ENCODE peak calls at places on chromosomes 7 and 10, in four cellular contexts. E, B, C and K are unnamed samples.

GRCh38 chr10:101888251-101888949 is 44.8 kb upstream of the KCNIP2 start:
- DNase-seq in E (peak), B (no peak), C (peak), K (no peak)

GRCh38 chr7:38753347-38753746 is 122.2 kb upstream of the AMPH start:
- DNase-seq in E (no peak), B (no peak), C (no peak), K (no peak)

GRCh38 chr7:6647080-6647479 is 10.0 kb downstream of the ZNF316 start:
- DNase-seq in E (no peak), B (no peak), C (no peak), K (no peak)

GRCh38 chr7:101265622-101266516 is 21.0 kb upstream of the FIS1 start:
- DNase-seq in E (no peak), B (no peak), C (no peak), K (no peak)

GRCh38 chr10:64261676-64262075 is 740.5 kb downstream of the REEP3 start:
- DNase-seq in E (no peak), B (no peak), C (no peak), K (no peak)

GRCh38 chr7:17941171-17941490 is 837 bp upstream of the SNX13 start:
- DNase-seq in E (peak), B (no peak), C (no peak), K (peak)

GRCh38 chr7:149071641-149072437 is 18.7 kb downstream of the ZNF786 start:
- DNase-seq in E (peak), B (peak), C (no peak), K (no peak)

GRCh38 chr7:150988230-150989226 is 2.3 kb upstream of the NOS3 start:
- DNase-seq in E (peak), B (peak), C (no peak), K (peak)

GRCh38 chr10:117441812-117442443 is 66.7 kb upstream of the PDZD8 start:
- DNase-seq in E (peak), B (peak), C (no peak), K (peak)

GRCh38 chr10:76117949-76118348 is 686.5 kb downstream of the LRMDA start:
- DNase-seq in E (no peak), B (no peak), C (no peak), K (peak)

GRCh38 chr7:109806548-109806947 is 1236.9 kb downstream of the DNAJB9 start:
- DNase-seq in E (no peak), B (no peak), C (no peak), K (no peak)

GRCh38 chr10:48451969-48452878 is 145.7 kb downstream of the MAPK8 start:
- DNase-seq in E (no peak), B (no peak), C (no peak), K (no peak)

GRCh38 chr10:77800320-77800719 is 126.2 kb downstream of the DLG5 start:
- DNase-seq in E (no peak), B (no peak), C (no peak), K (no peak)

GRCh38 chr7:86947956-86948355 is 111.5 kb downstream of the ELAPOR2 start:
- DNase-seq in E (no peak), B (no peak), C (no peak), K (no peak)

GRCh38 chr10:117967149-117967548 is 79.6 kb downstream of the RAB11FIP2 start:
- DNase-seq in E (no peak), B (no peak), C (no peak), K (no peak)

GRCh38 chr7:100894860-100895700 is 608 bp downstream of the ACHE start:
- DNase-seq in E (no peak), B (peak), C (no peak), K (no peak)

GRCh38 chr10:8659982-8660381 is 605.5 kb downstream of the GATA3 start:
- DNase-seq in E (no peak), B (no peak), C (no peak), K (no peak)

GRCh38 chr10:75399461-75400162 is 2.0 kb downstream of the ZNF503 start:
- DNase-seq in E (peak), B (peak), C (no peak), K (peak)

GRCh38 chr10:5573968-5574641 is 49.3 kb downstream of the CALML3 start:
- DNase-seq in E (peak), B (peak), C (no peak), K (no peak)

GRCh38 chr7:31633894-31634494 is 53.0 kb upstream of the PPP1R17 start:
- DNase-seq in E (peak), B (peak), C (no peak), K (peak)

GRCh38 chr7:50534690-50535290 is 30.4 kb downstream of the DDC start:
- DNase-seq in E (no peak), B (peak), C (no peak), K (peak)

GRCh38 chr7:33039257-33039904 is 23.2 kb downstream of the NT5C3A start:
- DNase-seq in E (peak), B (no peak), C (no peak), K (peak)

GRCh38 chr10:29067161-29067560 is 221.7 kb upstream of the LYZL1 start:
- DNase-seq in E (no peak), B (no peak), C (no peak), K (peak)

GRCh38 chr10:25766687-25767221 is 167.3 kb upstream of the MYO3A start:
- DNase-seq in E (no peak), B (no peak), C (no peak), K (no peak)

GRCh38 chr7:46034056-46034768 is 113.1 kb upstream of the IGFBP3 start:
- DNase-seq in E (no peak), B (no peak), C (no peak), K (peak)

GRCh38 chr7:33807779-33808482 is 97.4 kb upstream of the BMPER start:
- DNase-seq in E (peak), B (peak), C (no peak), K (peak)

GRCh38 chr10:27998178-27998953 is 513 bp downstream of the ODAD2 start:
- DNase-seq in E (no peak), B (no peak), C (no peak), K (peak)

GRCh38 chr10:19592276-19592675 is 224.0 kb upstream of the PLXDC2 start:
- DNase-seq in E (no peak), B (no peak), C (no peak), K (no peak)

GRCh38 chr7:1647961-1648631 is 22.0 kb upstream of the ELFN1 start:
- DNase-seq in E (no peak), B (peak), C (no peak), K (no peak)

GRCh38 chr7:14228341-14228740 is 238.9 kb upstream of the ETV1 start:
- DNase-seq in E (no peak), B (no peak), C (no peak), K (no peak)

GRCh38 chr10:120970595-120971529 is 119.7 kb downstream of the WDR11 start:
- DNase-seq in E (no peak), B (no peak), C (no peak), K (no peak)

GRCh38 chr7:111499027-111499426 is 63.3 kb downstream of the IMMP2L start:
- DNase-seq in E (no peak), B (no peak), C (no peak), K (peak)

GRCh38 chr7:34675749-34676374 is 17.8 kb downstream of the NPSR1 start:
- DNase-seq in E (peak), B (peak), C (peak), K (peak)

GRCh38 chr10:28391283-28391682 is 88.4 kb upstream of the MPP7 start:
- DNase-seq in E (no peak), B (no peak), C (no peak), K (no peak)

GRCh38 chr7:7595451-7595850 is 28.8 kb downstream of the MIOS start:
- DNase-seq in E (no peak), B (no peak), C (no peak), K (peak)

GRCh38 chr7:16028651-16029050 is 342.2 kb upstream of the MEOX2 start:
- DNase-seq in E (no peak), B (no peak), C (no peak), K (no peak)

GRCh38 chr10:114374141-114374791 is 30.0 kb downstream of the AFAP1L2 start:
- DNase-seq in E (no peak), B (peak), C (no peak), K (no peak)

GRCh38 chr10:95306851-95307250 is 16.0 kb upstream of the PDLIM1 start:
- DNase-seq in E (no peak), B (no peak), C (no peak), K (no peak)

GRCh38 chr7:134699021-134699818 is 52.6 kb downstream of the BPGM start:
- DNase-seq in E (no peak), B (no peak), C (no peak), K (no peak)

GRCh38 chr10:94219829-94220228 is 142.9 kb downstream of the NOC3L start:
- DNase-seq in E (no peak), B (no peak), C (no peak), K (peak)
- TF ChIP-seq CTCF in E (no peak), B (no peak), C (no peak), K (no peak)

GRCh38 chr7:28346972-28347371 is 65.3 kb upstream of the CREB5 start:
- DNase-seq in E (no peak), B (no peak), C (no peak), K (peak)

GRCh38 chr7:28347964-28348363 is 64.4 kb upstream of the CREB5 start:
- DNase-seq in E (no peak), B (no peak), C (no peak), K (peak)

GRCh38 chr7:28348631-28349030 is 63.7 kb upstream of the CREB5 start:
- DNase-seq in E (no peak), B (no peak), C (no peak), K (no peak)

GRCh38 chr7:28347462-28347861 is 64.9 kb upstream of the CREB5 start:
- DNase-seq in E (no peak), B (no peak), C (no peak), K (peak)

GRCh38 chr7:28346256-28346655 is 66.1 kb upstream of the CREB5 start:
- DNase-seq in E (no peak), B (no peak), C (no peak), K (no peak)
- H3K4me3 ChIP-seq in E (no peak), B (no peak), C (no peak), K (no peak)

GRCh38 chr7:132182992-132183391 is 393.3 kb downstream of the PLXNA4 start:
- DNase-seq in E (no peak), B (no peak), C (no peak), K (no peak)

GRCh38 chr7:132180481-132180880 is 395.8 kb downstream of the PLXNA4 start:
- DNase-seq in E (no peak), B (no peak), C (no peak), K (no peak)

GRCh38 chr7:132183822-132184380 is 392.4 kb downstream of the PLXNA4 start:
- DNase-seq in E (no peak), B (no peak), C (no peak), K (no peak)

GRCh38 chr7:132181371-132181770 is 394.9 kb downstream of the PLXNA4 start:
- DNase-seq in E (no peak), B (no peak), C (no peak), K (no peak)

GRCh38 chr7:132181946-132182685 is 394.2 kb downstream of the PLXNA4 start:
- DNase-seq in E (no peak), B (no peak), C (no peak), K (no peak)
- TF ChIP-seq CTCF in E (no peak), B (no peak), C (no peak), K (no peak)

GRCh38 chr10:62691331-62691730 is 113.2 kb upstream of the ADO start:
- DNase-seq in E (no peak), B (no peak), C (no peak), K (no peak)
- H3K4me3 ChIP-seq in E (no peak), B (no peak), C (no peak), K (no peak)

GRCh38 chr7:99625961-99626360 is 9.2 kb downstream of the ZSCAN25 start:
- DNase-seq in E (no peak), B (no peak), C (no peak), K (no peak)
- TF ChIP-seq CTCF in E (no peak), B (no peak), C (no peak), K (no peak)

GRCh38 chr10:14588084-14588937 is 186.4 kb downstream of the FAM107B start:
- DNase-seq in E (peak), B (no peak), C (no peak), K (peak)
- H3K4me3 ChIP-seq in E (peak), B (no peak), C (no peak), K (no peak)

GRCh38 chr7:116271980-116272886 is 61.9 kb downstream of the TES start:
- DNase-seq in E (peak), B (no peak), C (no peak), K (peak)

GRCh38 chr7:116277070-116277469 is 66.7 kb downstream of the TES start:
- DNase-seq in E (no peak), B (no peak), C (no peak), K (no peak)

GRCh38 chr7:116273918-116274301 is 63.6 kb downstream of the TES start:
- DNase-seq in E (no peak), B (no peak), C (no peak), K (no peak)

GRCh38 chr7:116271161-116271979 is 61.0 kb downstream of the TES start:
- DNase-seq in E (no peak), B (no peak), C (no peak), K (peak)

DNA sequence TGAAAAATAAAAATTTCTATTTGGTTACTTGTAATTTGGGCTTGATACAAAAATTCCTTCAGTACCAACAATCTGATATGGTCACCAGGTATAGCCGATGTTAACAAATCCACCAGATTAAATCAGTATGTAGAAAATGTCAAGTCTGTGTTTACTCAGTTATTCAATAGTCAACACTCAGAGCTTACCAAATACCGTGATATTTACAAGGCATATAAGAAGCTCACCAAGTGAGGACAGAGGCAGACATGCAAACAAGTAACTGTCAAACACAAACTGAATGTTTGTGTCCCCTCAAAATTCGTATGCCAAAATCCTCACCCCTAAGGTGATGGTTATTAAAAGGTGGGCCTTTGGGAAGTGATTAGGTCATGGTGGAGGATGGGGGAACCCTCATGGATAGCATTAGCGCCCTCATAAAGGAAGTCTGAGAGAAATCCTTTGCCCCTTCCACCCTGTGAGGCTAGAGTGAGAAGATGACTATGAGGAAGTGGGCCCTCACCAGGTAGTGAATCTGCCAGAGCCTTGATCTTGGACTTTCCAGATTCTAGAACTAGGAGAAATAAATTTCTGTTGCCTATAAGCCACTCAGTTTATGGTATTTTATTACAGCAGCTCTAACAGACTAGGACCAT is 63.1 kb downstream of the TES start:
- DNase-seq in E (no peak), B (no peak), C (no peak), K (no peak)
- TF ChIP-seq CTCF in E (no peak), B (no peak), C (no peak), K (no peak)

GRCh38 chr10:132330486-132330833 is 1.5 kb upstream of the LRRC27 start:
- DNase-seq in E (no peak), B (no peak), C (no peak), K (no peak)
- H3K4me3 ChIP-seq in E (peak), B (peak), C (peak), K (peak)

DNA sequence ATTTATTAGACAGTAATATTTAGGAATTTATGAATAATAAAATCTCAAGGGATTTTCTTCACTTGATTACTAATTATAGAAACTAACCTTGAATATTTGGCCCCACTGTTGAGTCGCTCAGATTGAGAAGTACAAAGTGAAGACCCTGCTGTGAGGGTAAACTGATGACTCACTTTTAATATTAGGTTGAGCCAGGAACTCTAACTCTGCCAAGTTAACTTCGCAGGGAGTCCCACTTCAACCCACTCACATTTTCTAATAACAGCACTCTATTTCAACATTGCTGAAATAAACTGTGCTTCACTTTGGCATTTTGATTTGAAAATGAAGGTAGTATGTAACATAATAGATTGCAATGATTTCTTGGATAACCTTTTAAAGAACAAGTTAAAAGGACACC is 200.7 kb downstream of the POLR1F start:
- DNase-seq in E (no peak), B (no peak), C (no peak), K (peak)
- TF ChIP-seq CTCF in E (no peak), B (no peak), C (no peak), K (no peak)